ENCODE peak calls at places on chromosomes 4 and X, in six cellular contexts. R is GM23338, P is cardiac muscle cell, N is OCI-LY7, Y is endothelial cell of umbilical vein, S is K562. D is an unnamed sample.

GRCh38 chr4:140703463-140703862 is 52.7 kb downstream of the TBC1D9 start:
- DNase-seq in N (no peak), P (no peak), R (no peak), Y (no peak), S (no peak), D (no peak)

GRCh38 chr4:5821665-5822358 is 71.1 kb downstream of the CRMP1 start:
- DNase-seq in P (peak; percentile 28), Y (no peak), R (peak; percentile 76), S (peak; percentile 66), N (no peak), D (no peak)

GRCh38 chrX:68084765-68085164 is 348.5 kb downstream of the OPHN1 start:
- DNase-seq in Y (no peak), N (no peak), S (no peak), R (no peak), P (no peak), D (no peak)

GRCh38 chr4:182188622-182189021 is 54.6 kb upstream of the TENM3 start:
- DNase-seq in S (no peak), P (no peak), N (no peak), R (no peak), Y (no peak), D (no peak)

GRCh38 chr4:155005395-155006087 is 202.9 kb upstream of the NPY2R start:
- DNase-seq in R (no peak), N (no peak), S (no peak), P (no peak), Y (no peak), D (peak; percentile 51)

GRCh38 chr4:73869130-73870055 is at the start of gene CXCL1:
- DNase-seq in R (peak; percentile 79), S (peak; percentile 37), N (no peak), Y (peak; percentile 52), P (peak; percentile 56), D (no peak)

GRCh38 chr4:11790230-11790629 is 361.5 kb upstream of the HS3ST1 start:
- DNase-seq in Y (no peak), R (no peak), N (no peak), S (no peak), P (no peak), D (no peak)

GRCh38 chrX:139172731-139173130 is 357.8 kb upstream of the F9 start:
- DNase-seq in Y (no peak), R (no peak), P (no peak), S (no peak), N (no peak), D (no peak)

GRCh38 chr4:109015413-109015810 is 252.6 kb upstream of the ETNPPL start:
- DNase-seq in P (no peak), N (no peak), S (no peak), R (no peak), Y (no peak), D (no peak)

GRCh38 chr4:94634266-94634665 is 123.5 kb upstream of the BMPR1B start:
- DNase-seq in R (no peak), Y (no peak), N (no peak), S (no peak), P (no peak), D (no peak)

GRCh38 chrX:37320541-37321203 is 28.5 kb upstream of the PRRG1 start:
- DNase-seq in Y (no peak), R (no peak), S (no peak), N (no peak), P (no peak), D (no peak)

GRCh38 chr4:47642985-47643745 is 158.1 kb downstream of the ATP10D start:
- DNase-seq in N (no peak), S (no peak), R (no peak), P (no peak), Y (no peak), D (peak; percentile 16)

GRCh38 chr4:151917145-151917775 is 156.5 kb upstream of the GATB start:
- DNase-seq in N (no peak), R (no peak), S (no peak), Y (no peak), P (no peak), D (no peak)

GRCh38 chrX:107483976-107484726 is 34.7 kb downstream of the FRMPD3 start:
- DNase-seq in P (peak; percentile 76), S (peak; percentile 42), N (no peak), R (peak; percentile 27), Y (no peak), D (no peak)

GRCh38 chr4:140138428-140138827 is 15.6 kb downstream of the MAML3 start:
- DNase-seq in S (no peak), P (no peak), R (peak; percentile 34), Y (no peak), N (no peak), D (no peak)

GRCh38 chr4:109302366-109303140 is at the start of gene COL25A1:
- DNase-seq in N (no peak), P (peak; percentile 97), R (peak; percentile 96), Y (peak; percentile 60), S (no peak), D (no peak)

GRCh38 chrX:103779156-103779555 is 2.5 kb downstream of the PLP1 start:
- DNase-seq in S (no peak), P (no peak), R (no peak), N (no peak), Y (peak; percentile 2), D (no peak)

GRCh38 chr4:76850010-76850441 is 47.9 kb downstream of the SOWAHB start:
- DNase-seq in R (no peak), Y (peak; percentile 76), P (no peak), S (no peak), N (no peak), D (peak; percentile 80)

GRCh38 chr4:73127839-73128448 is 58.4 kb upstream of the COX18 start:
- DNase-seq in S (no peak), P (peak; percentile 4), R (peak; percentile 46), Y (peak; percentile 17), N (peak; percentile 28), D (no peak)

GRCh38 chr4:127141857-127142256 is 490.9 kb upstream of the INTU start:
- DNase-seq in P (no peak), R (no peak), Y (no peak), S (no peak), N (no peak), D (no peak)

GRCh38 chr4:84221704-84222103 is 277.4 kb downstream of the NKX6-1 start:
- DNase-seq in N (no peak), P (peak; percentile 27), R (peak; percentile 36), Y (no peak), S (no peak), D (no peak)

GRCh38 chr4:57064811-57065711 is 45.1 kb downstream of the IGFBP7 start:
- DNase-seq in S (no peak), Y (peak; percentile 87), P (no peak), R (no peak), N (no peak), D (no peak)

GRCh38 chr4:74327751-74328150 is 19.5 kb downstream of the EPGN start:
- DNase-seq in P (no peak), N (no peak), Y (peak; percentile 78), R (no peak), S (no peak), D (no peak)

GRCh38 chr4:184674011-184674410 is 24.5 kb downstream of the PRIMPOL start:
- DNase-seq in S (no peak), P (no peak), R (no peak), N (no peak), Y (no peak), D (no peak)

GRCh38 chr4:41349021-41349420 is 92.3 kb downstream of the UCHL1 start:
- DNase-seq in R (no peak), P (no peak), Y (peak; percentile 88), N (no peak), S (no peak), D (no peak)

DNA sequence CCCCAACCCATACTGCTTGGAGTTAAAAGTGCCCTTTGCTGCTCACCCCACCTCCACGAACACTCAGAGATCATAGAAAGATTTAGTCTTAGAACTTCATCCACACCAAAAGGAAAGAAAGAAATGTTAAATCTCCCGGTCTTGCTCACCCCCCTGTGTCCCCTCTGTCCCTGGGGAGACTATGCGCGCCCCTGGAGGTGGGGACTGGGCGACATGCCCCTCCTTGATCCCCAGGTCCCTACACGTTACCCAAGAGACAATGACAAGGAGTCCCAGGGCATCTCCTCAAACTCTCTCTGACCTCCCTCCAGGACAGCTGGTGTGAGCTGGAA is 612 bp downstream of the ITM2A start:
- DNase-seq in Y (no peak), N (no peak), S (no peak), P (no peak), R (no peak), D (no peak)
- H3K4me3 ChIP-seq in Y (no peak overlapping the region), N (no peak overlapping the region), S (peak overlapping the region; percentile 52), P (peak overlapping the region; percentile 30), R (peak overlapping the region; percentile 64), D (peak overlapping the region; percentile 49)

GRCh38 chr4:113222006-113222405 is 172.6 kb downstream of the ANK2 start:
- DNase-seq in Y (no peak), S (no peak), N (no peak), R (no peak), P (no peak), D (peak; percentile 29)

GRCh38 chr4:113223001-113223400 is 173.5 kb downstream of the ANK2 start:
- DNase-seq in R (no peak), S (no peak), N (no peak), Y (no peak), P (no peak), D (no peak)

DNA sequence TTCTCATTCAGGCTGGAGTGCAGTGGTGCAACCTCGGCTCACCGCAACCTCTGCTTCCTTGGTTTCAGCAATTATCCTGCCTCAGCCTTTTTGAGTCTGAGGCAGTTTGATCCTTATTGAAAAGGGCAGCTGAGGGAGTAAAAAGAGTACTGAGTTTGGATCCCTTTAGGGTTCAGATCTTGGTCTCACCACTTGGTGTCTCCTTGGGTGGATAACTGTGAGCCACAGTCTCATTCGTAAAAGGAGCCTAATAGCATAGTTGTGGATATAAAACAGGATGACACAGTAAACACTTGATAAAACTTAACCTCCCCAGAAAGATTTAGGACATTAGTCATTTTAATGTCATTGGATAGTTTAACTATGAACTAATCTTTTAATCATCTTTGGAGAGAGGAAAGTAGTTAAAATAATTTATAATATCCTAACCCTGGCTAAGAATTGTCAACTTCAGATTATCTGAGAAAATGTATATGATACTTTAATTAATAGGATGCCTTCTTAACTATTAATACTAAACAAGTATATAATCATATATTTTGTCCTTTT is 173.1 kb downstream of the ANK2 start:
- DNase-seq in S (no peak), Y (no peak), N (no peak), P (no peak), R (peak; percentile 33), D (no peak)
- TF ChIP-seq CTCF in S (no peak), Y (no peak), N (no peak), P (no peak), R (peak; percentile 17), D (no peak)

GRCh38 chrX:39774804-39775112 is 323.0 kb downstream of the BCOR start:
- DNase-seq in P (no peak), N (no peak), R (no peak), Y (no peak), S (no peak), D (no peak)
- H3K4me3 ChIP-seq in P (no peak overlapping the region), N (no peak overlapping the region), R (no peak overlapping the region), Y (no peak overlapping the region), S (no peak overlapping the region), D (no peak overlapping the region)

DNA sequence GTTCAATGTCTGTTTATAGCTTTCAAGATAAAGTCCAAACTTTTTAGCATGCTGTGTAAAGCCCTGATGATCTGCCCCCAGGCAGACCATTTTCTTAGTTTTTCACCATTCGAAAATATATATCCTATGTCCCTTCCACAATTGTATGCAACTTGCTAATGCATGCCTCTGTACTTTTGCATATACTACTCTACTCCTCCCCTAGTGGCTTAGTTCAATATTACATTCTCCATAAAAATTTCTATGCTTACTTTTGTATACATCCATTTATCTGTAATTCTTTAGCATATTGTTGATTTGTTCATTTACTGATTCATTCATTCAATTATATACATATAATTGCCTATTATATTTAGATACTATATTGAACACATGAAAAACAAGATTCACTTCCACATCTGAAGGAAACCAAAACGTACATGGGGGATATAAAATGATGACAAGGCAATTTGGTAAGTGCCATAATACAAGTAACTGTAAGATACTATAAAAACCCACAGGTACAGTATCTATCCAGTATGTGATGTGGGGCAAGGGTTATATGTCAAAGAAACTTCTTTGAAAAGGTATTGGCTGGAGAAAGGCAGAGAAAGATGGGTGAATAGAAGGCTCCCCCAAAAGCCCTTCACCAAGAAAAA is 902.5 kb downstream of the FAM133A start:
- DNase-seq in N (no peak), Y (no peak), S (no peak), P (no peak), R (peak; percentile 11), D (no peak)
- TF ChIP-seq CTCF in N (peak; percentile 33), Y (no peak), S (no peak), P (no peak), R (peak; percentile 46), D (no peak)